ENCODE peak calls at places on chromosomes 12 and 14, in seven cellular contexts. P is iPS DF 19.7, W is GM23338, H is kidney, N is heart left ventricle, M is occipital lobe, C is retina. Z is an unnamed sample.

GRCh38 chr14:89618309-89618708 is 201.3 kb upstream of the FOXN3 start:
- DNase-seq in P (no peak), W (no peak), H (no peak), N (no peak), M (no peak), C (peak), Z (no peak)

GRCh38 chr14:69695664-69696527 is 71.0 kb upstream of the SRSF5 start:
- DNase-seq in P (no peak), W (no peak), H (no peak), N (no peak), M (no peak), C (no peak), Z (no peak)

GRCh38 chr12:30138483-30138882 is 354.7 kb upstream of the TMTC1 start:
- DNase-seq in P (no peak), W (peak), H (no peak), N (no peak), M (no peak), C (no peak), Z (no peak)

GRCh38 chr12:56193025-56193578 is 3.8 kb upstream of the SMARCC2 start:
- DNase-seq in P (peak), W (peak), H (no peak), N (peak), M (peak), C (peak), Z (peak)

GRCh38 chr12:121917950-121918678 is at the start of gene CFAP251:
- DNase-seq in P (no peak), W (peak), H (peak), N (peak), M (peak), C (peak), Z (peak)

GRCh38 chr12:47165934-47166333 is 86.2 kb upstream of the AMIGO2 start:
- DNase-seq in P (no peak), W (no peak), H (no peak), N (no peak), M (no peak), C (no peak), Z (no peak)

GRCh38 chr12:110179291-110179690 is 55.1 kb downstream of the IFT81 start:
- DNase-seq in P (no peak), W (no peak), H (no peak), N (no peak), M (no peak), C (no peak), Z (no peak)

GRCh38 chr12:98440165-98440581 is 75.2 kb upstream of the TMPO start:
- DNase-seq in P (no peak), W (no peak), H (no peak), N (peak), M (peak), C (no peak), Z (no peak)

GRCh38 chr14:99995700-99996356 is 69.4 kb upstream of the EVL start:
- DNase-seq in P (peak), W (peak), H (no peak), N (peak), M (no peak), C (no peak), Z (peak)

GRCh38 chr12:25825494-25825893 is 133.0 kb upstream of the RASSF8 start:
- DNase-seq in P (no peak), W (peak), H (no peak), N (no peak), M (no peak), C (no peak), Z (no peak)

GRCh38 chr14:100871234-100872186 is 32.0 kb downstream of the RTL1 start:
- DNase-seq in P (no peak), W (no peak), H (peak), N (no peak), M (no peak), C (no peak), Z (no peak)

GRCh38 chr14:79438696-79439342 is 772.5 kb downstream of the DIO2 start:
- DNase-seq in P (no peak), W (no peak), H (no peak), N (no peak), M (no peak), C (no peak), Z (no peak)

GRCh38 chr12:27277846-27278260 is 33.8 kb downstream of the STK38L start:
- DNase-seq in P (peak), W (peak), H (no peak), N (no peak), M (no peak), C (no peak), Z (no peak)

GRCh38 chr12:96034631-96035282 is 630 bp downstream of the LTA4H start:
- DNase-seq in P (no peak), W (peak), H (no peak), N (no peak), M (no peak), C (no peak), Z (no peak)